ENCODE peak calls at places on chromosomes 2 and 18, in ten cellular contexts. Q, I, Y, B, J, T, V, M, W and H are unnamed samples.
A peak's percentile ranks its signal among the peaks of the same experiment; 100 is the strongest.

GRCh38 chr2:65199194-65199593 is 28.4 kb upstream of the ACTR2 start:
- ATAC-seq in Q (no peak), I (peak; percentile 27), Y (no peak), B (no peak), J (no peak), T (no peak), V (no peak), M (no peak), W (no peak), H (no peak)

GRCh38 chr2:218130373-218130772 is 4.5 kb downstream of the CXCR2 start:
- ATAC-seq in Q (no peak), I (no peak), Y (no peak), B (no peak), J (no peak), T (no peak), V (no peak), M (no peak), W (no peak), H (no peak)

GRCh38 chr2:168346725-168347477 is 99.5 kb upstream of the STK39 start:
- ATAC-seq in Q (peak; percentile 86), I (peak; percentile 79), Y (peak; percentile 74), B (peak; percentile 94), J (peak; percentile 91), T (peak; percentile 69), V (peak; percentile 86), M (peak; percentile 85), W (peak; percentile 95), H (peak; percentile 77)

GRCh38 chr2:95052301-95052700 is 26.8 kb downstream of the MAL start:
- ATAC-seq in Q (no peak), I (no peak), Y (peak; percentile 78), B (no peak), J (no peak), T (no peak), V (no peak), M (no peak), W (no peak), H (no peak)

GRCh38 chr2:136376798-136377211 is 258.9 kb upstream of the CXCR4 start:
- ATAC-seq in Q (peak; percentile 79), I (peak; percentile 17), Y (no peak), B (peak; percentile 32), J (no peak), T (no peak), V (no peak), M (no peak), W (no peak), H (peak; percentile 50)

GRCh38 chr2:38376346-38376682 is 759 bp downstream of the ATL2 start:
- ATAC-seq in Q (peak; percentile 14), I (peak; percentile 38), Y (peak; percentile 29), B (peak; percentile 54), J (peak; percentile 4), T (peak; percentile 47), V (peak; percentile 65), M (no peak), W (peak; percentile 31), H (peak; percentile 42)

GRCh38 chr2:177295479-177295878 is 31.0 kb upstream of the NFE2L2 start:
- ATAC-seq in Q (peak; percentile 62), I (no peak), Y (no peak), B (peak; percentile 73), J (peak; percentile 79), T (no peak), V (no peak), M (no peak), W (peak; percentile 43), H (no peak)

GRCh38 chr2:23649819-23650218 is 264.8 kb downstream of the KLHL29 start:
- ATAC-seq in Q (no peak), I (peak; percentile 80), Y (no peak), B (no peak), J (no peak), T (peak; percentile 26), V (no peak), M (peak; percentile 74), W (no peak), H (no peak)

GRCh38 chr2:108236676-108237335 is 3.0 kb upstream of the SULT1C3 start:
- ATAC-seq in Q (no peak), I (no peak), Y (no peak), B (no peak), J (no peak), T (no peak), V (no peak), M (no peak), W (no peak), H (no peak)

GRCh38 chr18:79026491-79026890 is 42.7 kb upstream of the ATP9B start:
- ATAC-seq in Q (no peak), I (no peak), Y (no peak), B (no peak), J (no peak), T (no peak), V (no peak), M (no peak), W (no peak), H (no peak)

GRCh38 chr2:64406407-64406774 is 47.6 kb upstream of the LGALSL start:
- ATAC-seq in Q (peak; percentile 19), I (no peak), Y (no peak), B (peak; percentile 72), J (no peak), T (no peak), V (no peak), M (no peak), W (peak; percentile 1), H (no peak)

GRCh38 chr2:157444643-157445040 is 753 bp upstream of the CYTIP start:
- ATAC-seq in Q (no peak), I (peak; percentile 28), Y (no peak), B (no peak), J (no peak), T (peak; percentile 48), V (no peak), M (peak; percentile 34), W (no peak), H (peak; percentile 80)

GRCh38 chr2:230746213-230746612 is 33.6 kb downstream of the CAB39 start:
- ATAC-seq in Q (peak; percentile 72), I (no peak), Y (no peak), B (no peak), J (no peak), T (peak; percentile 28), V (no peak), M (peak; percentile 34), W (no peak), H (no peak)

GRCh38 chr18:63904694-63905093 is 3.1 kb upstream of the SERPINB10 start:
- ATAC-seq in Q (no peak), I (no peak), Y (no peak), B (no peak), J (no peak), T (no peak), V (no peak), M (no peak), W (no peak), H (no peak)

GRCh38 chr2:204948822-204949221 is 403.5 kb downstream of the PARD3B start:
- ATAC-seq in Q (no peak), I (no peak), Y (no peak), B (no peak), J (no peak), T (no peak), V (no peak), M (peak; percentile 16), W (no peak), H (no peak)

GRCh38 chr18:13934058-13934457 is 18.7 kb upstream of the MC2R start:
- ATAC-seq in Q (no peak), I (no peak), Y (no peak), B (no peak), J (no peak), T (no peak), V (no peak), M (no peak), W (no peak), H (no peak)

GRCh38 chr18:12021596-12021995 is 40.3 kb downstream of the IMPA2 start:
- ATAC-seq in Q (no peak), I (no peak), Y (no peak), B (no peak), J (peak; percentile 59), T (no peak), V (no peak), M (no peak), W (peak; percentile 88), H (no peak)

GRCh38 chr2:81481242-81481993 is 1176.9 kb upstream of the LRRTM1 start:
- ATAC-seq in Q (no peak), I (no peak), Y (no peak), B (peak; percentile 29), J (no peak), T (no peak), V (peak; percentile 19), M (no peak), W (peak; percentile 53), H (peak; percentile 54)

GRCh38 chr18:5515007-5515744 is 28.6 kb downstream of the EPB41L3 start:
- ATAC-seq in Q (peak; percentile 9), I (no peak), Y (no peak), B (peak; percentile 26), J (no peak), T (no peak), V (no peak), M (no peak), W (peak; percentile 54), H (no peak)

GRCh38 chr2:13193900-13194299 is 477.2 kb downstream of the TRIB2 start:
- ATAC-seq in Q (no peak), I (no peak), Y (peak; percentile 52), B (peak; percentile 32), J (no peak), T (no peak), V (no peak), M (no peak), W (no peak), H (no peak)

GRCh38 chr2:237353207-237353606 is 60.8 kb downstream of the COL6A3 start:
- ATAC-seq in Q (no peak), I (no peak), Y (no peak), B (no peak), J (no peak), T (no peak), V (no peak), M (no peak), W (no peak), H (no peak)

GRCh38 chr18:12921178-12921577 is 26.6 kb upstream of the SEH1L start:
- ATAC-seq in Q (no peak), I (peak; percentile 99), Y (no peak), B (peak; percentile 46), J (no peak), T (peak; percentile 90), V (no peak), M (peak; percentile 95), W (no peak), H (no peak)

GRCh38 chr18:10080372-10080771 is 166.6 kb downstream of the VAPA start:
- ATAC-seq in Q (no peak), I (no peak), Y (no peak), B (no peak), J (no peak), T (no peak), V (no peak), M (no peak), W (no peak), H (no peak)

GRCh38 chr2:58428553-58429284 is 187.6 kb upstream of the FANCL start:
- ATAC-seq in Q (peak; percentile 71), I (peak; percentile 30), Y (peak; percentile 37), B (peak; percentile 50), J (no peak), T (no peak), V (peak; percentile 82), M (no peak), W (peak; percentile 89), H (peak; percentile 31)

GRCh38 chr2:59737313-59737712 is 816.1 kb downstream of the BCL11A start:
- ATAC-seq in Q (no peak), I (no peak), Y (no peak), B (no peak), J (no peak), T (no peak), V (no peak), M (no peak), W (no peak), H (no peak)

GRCh38 chr18:13452851-13453524 is 234.4 kb downstream of the LDLRAD4 start:
- ATAC-seq in Q (no peak), I (no peak), Y (no peak), B (no peak), J (no peak), T (no peak), V (no peak), M (no peak), W (no peak), H (no peak)

GRCh38 chr18:59451073-59451472 is 92.0 kb upstream of the LMAN1 start:
- ATAC-seq in Q (no peak), I (no peak), Y (no peak), B (no peak), J (no peak), T (no peak), V (no peak), M (no peak), W (no peak), H (no peak)

GRCh38 chr2:42061839-42062238 is 14.0 kb downstream of the PKDCC start:
- ATAC-seq in Q (no peak), I (no peak), Y (no peak), B (no peak), J (no peak), T (no peak), V (no peak), M (no peak), W (no peak), H (no peak)